ENCODE peak calls at places on chromosomes 3 and 15, in seven cellular contexts. P, T, E, H, C, S and Q are unnamed samples.

GRCh38 chr3:98565237-98565643 is 28.2 kb downstream of the CPOX start:
- DNase-seq in P (no peak), T (no peak), E (no peak), H (no peak), C (no peak), S (peak; percentile 29), Q (no peak)

GRCh38 chr3:46209053-46209452 is 940 bp upstream of the CCR1 start:
- DNase-seq in P (no peak), T (no peak), E (no peak), H (no peak), C (peak; percentile 20), S (no peak), Q (no peak)

GRCh38 chr3:123072564-123072963 is 5.7 kb downstream of the PDIA5 start:
- DNase-seq in P (no peak), T (no peak), E (no peak), H (no peak), C (no peak), S (no peak), Q (no peak)

GRCh38 chr15:78263907-78264303 is 457 bp upstream of the DNAJA4 start:
- DNase-seq in P (no peak), T (peak; percentile 27), E (no peak), H (no peak), C (no peak), S (no peak), Q (no peak)

GRCh38 chr3:127097009-127097350 is 96.0 kb upstream of the PRR23E start:
- DNase-seq in P (no peak), T (no peak), E (no peak), H (no peak), C (no peak), S (no peak), Q (no peak)

GRCh38 chr3:177145402-177145801 is 51.9 kb downstream of the TBL1XR1 start:
- DNase-seq in P (no peak), T (no peak), E (no peak), H (no peak), C (peak; percentile 69), S (no peak), Q (no peak)

GRCh38 chr3:5479229-5479799 is 291.8 kb downstream of the EDEM1 start:
- DNase-seq in P (no peak), T (peak; percentile 53), E (no peak), H (no peak), C (no peak), S (no peak), Q (no peak)

GRCh38 chr3:132749786-132750185 is 27.6 kb upstream of the NPHP3 start:
- DNase-seq in P (peak; percentile 41), T (no peak), E (no peak), H (no peak), C (no peak), S (no peak), Q (no peak)

GRCh38 chr3:138135141-138135832 is 3.1 kb upstream of the A4GNT start:
- DNase-seq in P (no peak), T (no peak), E (no peak), H (no peak), C (no peak), S (no peak), Q (no peak)

GRCh38 chr3:55818485-55818884 is 331.4 kb upstream of the WNT5A start:
- DNase-seq in P (peak; percentile 4), T (no peak), E (peak; percentile 24), H (no peak), C (no peak), S (no peak), Q (no peak)
- TF ChIP-seq CTCF in P (no peak), T (no peak), E (peak; percentile 37), H (no peak), C (no peak), S (no peak), Q (no peak)

GRCh38 chr3:135926664-135927063 is 38.9 kb upstream of the PPP2R3A start:
- DNase-seq in P (no peak), T (no peak), E (no peak), H (no peak), C (no peak), S (no peak), Q (no peak)

GRCh38 chr3:135930243-135930642 is 35.3 kb upstream of the PPP2R3A start:
- DNase-seq in P (no peak), T (no peak), E (no peak), H (no peak), C (no peak), S (no peak), Q (no peak)

GRCh38 chr3:135924506-135924905 is 41.0 kb upstream of the PPP2R3A start:
- DNase-seq in P (no peak), T (no peak), E (no peak), H (no peak), C (no peak), S (no peak), Q (no peak)

GRCh38 chr3:135927170-135927569 is 38.4 kb upstream of the PPP2R3A start:
- DNase-seq in P (no peak), T (no peak), E (no peak), H (no peak), C (no peak), S (peak; percentile 82), Q (no peak)

DNA sequence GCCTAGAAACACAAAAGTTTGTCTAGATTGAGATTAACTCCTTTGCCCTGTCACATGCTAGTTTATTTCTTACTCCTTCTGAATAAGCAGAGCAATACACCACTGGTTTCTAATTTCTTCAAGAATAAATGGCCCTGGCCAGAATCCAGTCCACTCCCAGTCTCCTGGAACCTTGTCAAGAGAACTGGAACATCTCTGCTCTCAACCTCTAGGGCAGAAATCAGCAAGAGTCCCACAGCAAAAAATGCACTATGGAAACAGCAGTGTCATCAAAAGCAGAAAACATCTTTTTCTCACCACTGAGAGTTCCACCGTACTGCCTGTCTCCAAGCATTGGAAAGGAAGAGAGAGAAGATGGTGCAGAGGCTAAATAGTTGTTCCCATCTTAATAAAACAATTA is 35.9 kb upstream of the PPP2R3A start:
- DNase-seq in P (peak; percentile 48), T (no peak), E (no peak), H (no peak), C (no peak), S (peak; percentile 50), Q (no peak)
- TF ChIP-seq CTCF in P (no peak), T (no peak), E (no peak), H (no peak), C (no peak), S (no peak), Q (no peak)

GRCh38 chr15:31197497-31198414 is 96.2 kb upstream of the TRPM1 start:
- DNase-seq in P (peak; percentile 30), T (no peak), E (peak; percentile 67), H (no peak), C (peak; percentile 42), S (no peak), Q (peak; percentile 65)

GRCh38 chr15:31203999-31204398 is 102.5 kb upstream of the TRPM1 start:
- DNase-seq in P (no peak), T (no peak), E (no peak), H (no peak), C (no peak), S (no peak), Q (no peak)

GRCh38 chr15:31202953-31203352 is 101.4 kb upstream of the TRPM1 start:
- DNase-seq in P (no peak), T (no peak), E (no peak), H (no peak), C (peak; percentile 79), S (no peak), Q (no peak)

GRCh38 chr15:31206386-31207174 is 105.1 kb upstream of the TRPM1 start:
- DNase-seq in P (no peak), T (no peak), E (no peak), H (no peak), C (no peak), S (no peak), Q (no peak)

DNA sequence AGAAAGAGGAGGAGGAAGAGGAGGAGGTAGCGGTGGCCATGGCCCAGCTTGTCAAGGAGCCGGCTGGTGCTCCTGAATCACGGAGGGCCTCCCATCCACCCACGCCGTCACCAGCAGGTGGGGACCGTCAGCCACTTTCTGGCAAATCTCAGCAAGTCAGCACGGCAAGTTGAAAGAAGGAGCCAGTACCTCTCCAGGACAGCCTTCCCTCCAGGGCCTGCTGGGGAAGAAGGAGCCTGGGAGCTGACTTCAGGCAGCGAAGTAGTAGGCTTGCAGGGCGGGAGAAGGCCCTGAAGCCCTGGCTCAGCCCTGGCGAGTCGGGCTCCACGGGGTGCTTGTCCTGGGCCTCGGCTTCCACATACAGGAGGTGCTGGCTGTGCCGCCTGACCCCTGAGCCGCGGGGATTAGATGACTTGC is 99.2 kb upstream of the TRPM1 start:
- DNase-seq in P (peak; percentile 90), T (peak; percentile 21), E (peak; percentile 78), H (peak; percentile 60), C (peak; percentile 75), S (no peak), Q (no peak)
- TF ChIP-seq CTCF in P (peak; percentile 72), T (no peak), E (peak; percentile 61), H (peak; percentile 49), C (peak; percentile 69), S (peak; percentile 54), Q (peak; percentile 74)

DNA sequence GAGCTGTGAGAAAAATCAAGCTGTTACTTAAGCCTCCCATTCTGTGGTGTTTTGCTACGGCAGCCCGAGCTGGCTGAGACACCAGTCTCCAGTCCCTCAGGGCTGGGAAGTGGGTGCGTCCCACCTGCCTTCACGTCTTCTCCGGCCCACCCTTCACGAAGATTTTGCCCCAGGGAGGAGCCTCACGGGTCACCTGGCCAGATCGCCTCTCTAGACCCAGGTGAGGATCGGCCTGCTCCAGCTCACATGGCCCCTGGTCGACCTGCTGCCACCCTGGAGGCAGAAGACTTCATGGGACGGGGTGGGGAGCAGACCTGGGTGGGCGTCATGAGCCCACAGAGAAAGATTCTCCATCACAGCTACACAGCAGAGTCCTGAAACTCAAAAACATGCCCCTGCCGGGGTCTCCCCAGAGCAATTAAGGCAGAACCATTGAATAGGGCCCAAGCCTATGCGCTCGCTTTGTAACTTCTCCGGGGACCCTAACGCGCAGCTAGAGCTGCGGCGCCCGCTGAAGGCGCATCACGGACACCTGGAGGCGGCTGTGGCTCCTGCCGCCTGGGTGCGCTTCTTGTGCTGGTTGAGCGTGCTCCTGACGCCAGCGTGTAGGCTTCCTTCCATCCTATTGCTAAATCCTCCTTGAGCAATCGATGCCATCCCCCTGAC is 92.6 kb upstream of the ALDH1A3 start:
- DNase-seq in P (no peak), T (no peak), E (no peak), H (no peak), C (no peak), S (no peak), Q (peak; percentile 10)
- TF ChIP-seq CTCF in P (no peak), T (no peak), E (no peak), H (no peak), C (no peak), S (no peak), Q (no peak)

DNA sequence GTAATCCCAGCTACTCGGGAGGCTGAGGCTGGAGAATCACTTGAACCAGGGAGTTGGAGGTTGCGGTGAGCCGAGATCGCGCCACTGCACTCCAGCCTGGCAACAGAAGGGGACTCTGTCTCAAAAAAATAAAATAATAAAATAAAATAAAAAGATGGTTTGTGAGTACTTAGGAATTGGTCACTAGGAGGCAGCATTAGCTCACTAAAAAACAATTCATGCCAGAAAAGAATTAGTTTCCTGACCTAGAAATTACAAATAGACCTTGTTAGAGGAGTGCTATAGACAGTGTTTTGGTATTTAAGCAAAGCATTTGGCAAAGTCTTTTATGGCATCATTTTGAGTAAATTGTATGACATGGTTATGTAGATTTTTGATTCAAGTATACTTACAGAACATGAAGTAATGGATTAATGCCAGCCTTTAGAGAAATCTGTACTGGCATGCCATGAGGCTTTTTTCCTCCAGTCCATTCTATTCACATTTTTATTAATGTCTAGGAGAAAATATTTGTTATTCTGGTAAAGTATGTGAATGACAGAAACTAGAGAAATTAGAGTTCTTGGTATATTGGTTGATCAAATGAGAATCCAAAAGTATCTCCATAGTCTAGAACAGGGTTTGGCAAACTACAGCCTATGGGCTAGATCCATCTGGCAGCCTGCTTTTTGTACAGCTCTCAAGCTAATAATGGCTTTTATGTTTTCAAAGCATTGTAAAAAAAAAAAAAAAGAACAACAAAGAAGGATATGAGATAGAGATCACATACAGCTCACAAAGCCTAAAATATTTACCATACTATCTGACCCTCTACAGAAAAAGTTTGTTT is 81.6 kb downstream of the LRRC49 start:
- DNase-seq in P (peak; percentile 77), T (peak; percentile 3), E (peak; percentile 9), H (no peak), C (peak; percentile 24), S (peak; percentile 57), Q (no peak)
- TF ChIP-seq CTCF in P (peak; percentile 45), T (peak; percentile 55), E (peak; percentile 53), H (peak; percentile 65), C (peak; percentile 19), S (peak; percentile 31), Q (peak; percentile 5)